ENCODE peak calls at places on chromosomes 7 and 10, in seven cellular contexts. B, G, P, K, S, Y and D are unnamed samples.
A peak's percentile ranks its signal among the peaks of the same experiment; 100 is the strongest.

GRCh38 chr7:94420321-94420720 is 25.6 kb downstream of the COL1A2 start:
- DNase-seq in S (no peak), Y (no peak), K (no peak), G (no peak), B (no peak), P (no peak), D (no peak)

GRCh38 chr10:24393206-24393605 is 184.3 kb downstream of the KIAA1217 start:
- DNase-seq in K (no peak), P (no peak), S (no peak), B (no peak), Y (no peak), G (no peak), D (no peak)

GRCh38 chr7:30738026-30738915 is 13.7 kb upstream of the INMT start:
- DNase-seq in B (no peak), S (no peak), Y (no peak), G (no peak), P (no peak), K (no peak), D (no peak)

GRCh38 chr10:103618575-103619423 is 125.3 kb downstream of the NEURL1 start:
- DNase-seq in B (no peak), P (no peak), G (no peak), S (no peak), Y (no peak), K (peak; percentile 86), D (no peak)

GRCh38 chr7:125934539-125934938 is 1004.9 kb upstream of the POT1 start:
- DNase-seq in Y (no peak), G (peak; percentile 21), B (no peak), S (no peak), K (no peak), P (no peak), D (no peak)

GRCh38 chr7:157738064-157738460 is 401.3 kb downstream of the DNAJB6 start:
- DNase-seq in Y (no peak), G (no peak), S (no peak), K (no peak), B (no peak), P (no peak), D (no peak)

GRCh38 chr7:98992076-98992475 is 113.7 kb downstream of the TRRAP start:
- DNase-seq in K (no peak), S (no peak), Y (no peak), B (no peak), P (no peak), G (no peak), D (no peak)

GRCh38 chr7:51592822-51593221 is 276.2 kb upstream of the COBL start:
- DNase-seq in K (no peak), B (no peak), S (no peak), Y (no peak), G (no peak), P (no peak), D (no peak)